ENCODE peak calls at places on chromosomes 4 and X, in four cellular contexts. T, Y, P and W are unnamed samples.

GRCh38 chrX:41382699-41383645 is 49.0 kb downstream of the DDX3X start:
- DNase-seq in T (no peak), P (no peak), Y (no peak), W (peak; percentile 9)

GRCh38 chr4:184969610-184970009 is 48.7 kb upstream of the HELT start:
- DNase-seq in Y (no peak), T (no peak), P (no peak), W (no peak)

GRCh38 chr4:5206391-5206790 is 155.1 kb downstream of the STK32B start:
- DNase-seq in P (no peak), Y (no peak), T (no peak), W (no peak)

GRCh38 chr4:86961103-86961502 is 26.3 kb downstream of the AFF1 start:
- DNase-seq in T (no peak), P (no peak), Y (no peak), W (no peak)

GRCh38 chrX:31609130-31609529 is 537.3 kb upstream of the FTHL17 start:
- DNase-seq in T (no peak), P (no peak), Y (peak; percentile 12), W (no peak)

GRCh38 chrX:72713130-72713529 is 976 bp downstream of the PHKA1 start:
- DNase-seq in Y (peak; percentile 1), P (no peak), T (no peak), W (no peak)

GRCh38 chr4:150931005-150931404 is 84.1 kb downstream of the LRBA start:
- DNase-seq in Y (no peak), P (no peak), T (no peak), W (no peak)

GRCh38 chrX:130264573-130264972 is 4.1 kb downstream of the ZNF280C start:
- DNase-seq in T (no peak), P (no peak), Y (no peak), W (no peak)

GRCh38 chr4:88104902-88105610 is 53.4 kb downstream of the ABCG2 start:
- DNase-seq in T (no peak), P (no peak), Y (peak; percentile 87), W (no peak)

GRCh38 chrX:84047339-84047738 is 140.7 kb downstream of the RPS6KA6 start:
- DNase-seq in T (no peak), Y (no peak), P (no peak), W (no peak)

GRCh38 chr4:8156617-8157016 is 2.0 kb downstream of the ABLIM2 start:
- DNase-seq in Y (no peak), T (no peak), P (no peak), W (no peak)

GRCh38 chrX:86021652-86022289 is 25.6 kb downstream of the CHM start:
- DNase-seq in T (no peak), P (no peak), Y (peak; percentile 68), W (no peak)

GRCh38 chr4:66555301-66555700 is 885.0 kb upstream of the EPHA5 start:
- DNase-seq in T (no peak), P (no peak), Y (no peak), W (no peak)

GRCh38 chr4:54568184-54568583 is 89.6 kb upstream of the KIT start:
- DNase-seq in P (no peak), T (no peak), Y (no peak), W (no peak)

DNA sequence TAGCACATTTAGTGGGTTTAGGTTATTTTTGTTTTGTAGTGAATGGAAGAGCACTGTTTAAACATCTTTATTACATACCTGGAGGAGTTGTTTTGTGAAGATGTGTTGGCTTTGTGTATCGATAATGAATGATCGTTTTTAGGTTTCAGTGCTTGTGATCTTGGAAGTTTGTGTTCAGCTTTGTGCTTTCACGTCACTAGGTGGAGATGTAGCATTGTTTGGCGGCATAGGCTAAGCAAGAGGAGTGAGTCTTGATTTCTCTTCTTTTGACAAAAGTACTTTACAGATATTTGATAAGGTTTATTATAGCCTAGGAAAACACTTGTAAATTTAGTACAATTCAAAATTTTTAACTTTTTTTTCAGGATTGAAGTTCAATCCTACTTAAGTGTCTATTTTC is 50.4 kb downstream of the PDK3 start:
- DNase-seq in P (no peak), T (no peak), Y (peak; percentile 33), W (no peak)
- TF ChIP-seq CTCF in P (no peak), T (peak; percentile 21), Y (peak; percentile 35), W (no peak)

DNA sequence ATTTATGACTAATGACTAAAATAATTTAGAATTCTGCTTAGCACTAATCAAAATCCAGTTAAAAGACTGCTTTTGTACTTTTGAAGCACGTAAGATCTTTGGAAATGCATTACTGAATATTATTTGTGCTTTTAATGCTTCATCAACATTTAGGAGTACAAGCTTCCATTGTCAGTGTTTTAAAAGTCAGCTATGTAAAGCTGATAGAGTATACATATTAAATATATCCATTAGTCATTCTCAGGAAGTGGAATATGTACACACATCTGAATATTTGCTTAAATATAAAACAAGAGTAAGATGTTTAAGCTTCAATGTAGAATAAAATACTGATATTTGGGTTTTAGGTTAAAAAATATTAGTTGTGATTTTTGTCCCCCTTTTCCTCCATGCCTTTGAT is 54.1 kb downstream of the ANK2 start:
- DNase-seq in T (no peak), Y (no peak), P (no peak), W (no peak)
- TF ChIP-seq CTCF in T (no peak), Y (no peak), P (no peak), W (no peak)

DNA sequence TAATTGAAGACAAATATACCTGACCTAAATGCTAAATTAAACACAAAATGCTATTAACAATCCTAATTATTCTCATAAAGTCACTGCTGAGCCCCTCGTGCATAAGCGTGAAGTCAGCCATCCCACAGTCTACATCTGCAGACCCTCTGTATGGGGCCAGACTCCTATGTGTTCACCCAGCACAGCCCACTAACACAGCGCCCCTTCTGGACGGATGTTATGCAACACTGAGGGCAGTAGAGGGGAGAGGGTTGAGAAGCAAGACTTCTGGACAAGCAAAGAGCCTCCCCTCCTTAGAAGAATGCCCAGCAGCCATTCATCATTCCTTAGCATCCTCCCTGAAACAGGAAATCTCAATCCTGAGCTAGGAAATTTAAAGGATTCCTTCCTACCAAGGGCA is 7.9 kb downstream of the TRPC3 start:
- DNase-seq in Y (no peak), T (no peak), P (peak; percentile 73), W (no peak)
- TF ChIP-seq CTCF in Y (peak; percentile 45), T (no peak), P (peak; percentile 55), W (peak; percentile 26)

DNA sequence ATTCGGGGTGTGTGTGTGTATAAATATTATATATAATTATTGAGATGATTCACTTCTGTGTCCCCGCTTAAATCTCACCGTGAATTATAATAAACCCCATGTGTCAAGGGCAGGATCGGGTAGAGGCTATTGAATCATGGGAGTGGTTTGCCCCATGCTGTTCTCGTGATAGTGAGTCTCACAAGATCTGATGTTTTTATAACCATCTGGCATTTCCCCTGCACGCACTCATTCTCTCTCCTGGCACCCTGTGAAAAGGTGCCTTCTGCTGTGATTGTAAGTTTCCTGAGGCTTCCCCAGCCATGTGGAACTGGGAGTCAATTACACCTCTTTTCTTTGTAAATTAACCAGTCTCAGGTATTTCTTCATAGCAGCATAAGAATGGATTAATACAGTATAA is 851.4 kb upstream of the AGA start:
- DNase-seq in Y (no peak), T (no peak), P (no peak), W (no peak)
- TF ChIP-seq CTCF in Y (no peak), T (no peak), P (no peak), W (no peak)

GRCh38 chr4:140253556-140254027 is 99.6 kb upstream of the MAML3 start:
- DNase-seq in Y (no peak), T (no peak), P (no peak), W (no peak)
- TF ChIP-seq CTCF in Y (no peak), T (no peak), P (no peak), W (no peak)

GRCh38 chr4:11650801-11651596 is 222.3 kb upstream of the HS3ST1 start:
- DNase-seq in Y (no peak), T (no peak), P (no peak), W (peak; percentile 60)
- TF ChIP-seq CTCF in Y (no peak), T (no peak), P (no peak), W (no peak)

DNA sequence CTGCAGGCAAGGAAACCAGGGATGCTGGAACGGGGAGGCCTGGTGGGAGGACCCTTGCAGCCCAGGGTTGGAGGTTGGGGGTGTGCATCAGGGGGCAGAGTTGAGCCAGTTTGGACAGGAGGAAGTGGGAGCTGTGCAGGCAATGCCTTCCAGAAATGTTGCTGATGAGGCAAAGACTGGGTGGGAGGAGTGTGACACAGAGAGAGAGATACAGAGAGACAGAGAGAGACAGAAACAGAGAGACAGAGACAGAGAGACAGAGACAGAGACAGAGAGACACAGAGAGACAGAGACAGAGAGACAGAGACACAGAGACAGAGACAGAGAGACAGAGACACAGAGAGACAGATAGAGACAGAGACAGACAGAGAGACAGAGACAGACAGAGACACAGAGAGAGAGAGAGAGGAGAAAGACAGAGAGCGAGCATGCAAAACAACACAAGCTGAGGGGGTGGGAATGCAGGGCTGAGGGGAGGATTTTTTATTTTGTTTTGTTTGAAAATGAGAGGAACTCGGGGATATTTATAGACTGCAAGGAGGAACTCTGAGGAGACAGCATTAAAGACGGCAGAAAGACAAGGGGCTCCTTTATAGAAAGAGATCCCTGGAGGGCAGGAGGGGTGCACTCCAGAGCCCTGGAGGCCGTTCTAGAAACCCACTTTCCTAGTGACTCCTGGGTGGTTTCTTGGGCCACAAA is 1.9 kb upstream of the HAUS3 start:
- DNase-seq in P (no peak), T (peak; percentile 69), Y (no peak), W (no peak)
- TF ChIP-seq CTCF in P (no peak), T (peak; percentile 34), Y (no peak), W (no peak)

GRCh38 chrX:14051416-14051815 is 21.7 kb upstream of the GEMIN8 start:
- DNase-seq in T (no peak), P (no peak), Y (no peak), W (no peak)
- TF ChIP-seq CTCF in T (no peak), P (no peak), Y (no peak), W (no peak)

DNA sequence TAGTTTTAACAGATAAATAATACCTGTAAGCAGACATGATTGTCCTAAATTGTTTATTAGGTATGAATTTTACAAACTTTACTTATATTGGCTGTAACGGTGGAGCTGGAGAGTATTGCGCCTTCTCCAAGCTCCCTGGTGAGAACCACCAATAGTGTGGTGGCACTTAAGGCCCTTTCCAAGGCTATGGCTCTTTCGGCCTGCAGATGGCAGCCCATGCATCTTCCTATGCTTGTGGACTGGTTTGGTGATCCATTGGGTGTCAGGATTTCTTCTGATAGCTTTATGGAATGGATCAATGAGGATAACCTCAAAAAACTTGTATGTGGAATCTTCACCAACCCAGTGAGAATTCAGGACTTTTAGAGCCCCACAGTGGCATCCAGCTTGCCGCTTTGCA is 7.8 kb downstream of the LARP1B start:
- DNase-seq in T (no peak), P (peak; percentile 20), Y (peak; percentile 40), W (no peak)
- TF ChIP-seq CTCF in T (peak; percentile 12), P (peak; percentile 32), Y (peak; percentile 59), W (no peak)

GRCh38 chrX:34658316-34658715 is 1.2 kb upstream of the TMEM47 start:
- DNase-seq in P (no peak), Y (no peak), T (no peak), W (no peak)
- TF ChIP-seq CTCF in P (no peak), Y (no peak), T (no peak), W (no peak)